ENCODE peak calls at places on chromosomes 6 and 20, in four cellular contexts. D is prostate gland, X is HCT116, I is SK-N-SH. L is an unnamed sample. For H3K4me1, the result is how much of the 10 kb centered on the place peaks cover.

GRCh38 chr6:125866433-125866832 is 75.7 kb downstream of the NCOA7 start:
- DNase-seq in D (no peak), X (no peak), I (no peak), L (no peak)

GRCh38 chr6:139378882-139379341 is 4.5 kb upstream of the CITED2 start:
- DNase-seq in D (no peak), X (no peak), I (no peak), L (no peak)

GRCh38 chr6:46612645-46613044 is 40.0 kb downstream of the CYP39A1 start:
- DNase-seq in D (no peak), X (no peak), I (no peak), L (no peak)

GRCh38 chr20:47125553-47126373 is 230.7 kb downstream of the ZMYND8 start:
- DNase-seq in D (peak), X (no peak), I (no peak), L (no peak)

GRCh38 chr6:142378138-142378875 is 76.5 kb downstream of the ADGRG6 start:
- DNase-seq in D (no peak), X (peak), I (no peak), L (no peak)

GRCh38 chr6:11410539-11411307 is 126.8 kb upstream of the TMEM170B start:
- DNase-seq in D (no peak), X (no peak), I (peak), L (no peak)

GRCh38 chr20:43438578-43439316 is 18.9 kb upstream of the SRSF6 start:
- DNase-seq in D (no peak), X (no peak), I (no peak), L (no peak)

GRCh38 chr6:31092769-31093505 is 19.4 kb downstream of the C6orf15 start:
- DNase-seq in D (no peak), X (no peak), I (no peak), L (no peak)

GRCh38 chr20:63301671-63302070 is 8.7 kb downstream of the COL20A1 start:
- DNase-seq in D (no peak), X (no peak), I (no peak), L (no peak)

GRCh38 chr6:11869656-11870340 is 91.2 kb upstream of the ADTRP start:
- DNase-seq in D (no peak), X (no peak), I (no peak), L (no peak)

GRCh38 chr6:15945593-15946159 is 183.2 kb upstream of the MYLIP start:
- DNase-seq in D (no peak), X (no peak), I (no peak), L (no peak)

GRCh38 chr20:46264391-46265266 is 43.7 kb downstream of the CDH22 start:
- DNase-seq in D (peak), X (no peak), I (no peak), L (no peak)

GRCh38 chr6:51015394-51015793 is 196.7 kb downstream of the TFAP2B start:
- DNase-seq in D (no peak), X (no peak), I (peak), L (no peak)

GRCh38 chr6:32581275-32582095 is 8.2 kb downstream of the HLA-DRB1 start:
- DNase-seq in D (no peak), X (no peak), I (no peak), L (no peak)

GRCh38 chr6:159020011-159020410 is 20.0 kb upstream of the RSPH3 start:
- DNase-seq in D (no peak), X (no peak), I (no peak), L (no peak)

GRCh38 chr20:9066196-9066595 is 2.7 kb upstream of the PLCB4 start:
- DNase-seq in D (no peak), X (no peak), I (no peak), L (no peak)

GRCh38 chr6:168045141-168045691 is 33.8 kb downstream of the FRMD1 start:
- DNase-seq in D (no peak), X (no peak), I (no peak), L (peak)

GRCh38 chr6:76779068-76779467 is 684.2 kb downstream of the HTR1B start:
- DNase-seq in D (no peak), X (no peak), I (no peak), L (no peak)

GRCh38 chr6:43052842-43053544 is 658 bp downstream of the CUL7 start:
- DNase-seq in D (no peak), X (no peak), I (no peak), L (no peak)

GRCh38 chr6:100460650-100461204 is 4.0 kb downstream of the SIM1 start:
- DNase-seq in D (no peak), X (no peak), I (no peak), L (no peak)

GRCh38 chr20:37522258-37523011 is 1.4 kb downstream of the NNAT start:
- DNase-seq in D (peak), X (no peak), I (peak), L (no peak)

GRCh38 chr20:6490849-6491248 is 276.6 kb upstream of the BMP2 start:
- DNase-seq in D (no peak), X (no peak), I (no peak), L (no peak)

GRCh38 chr6:35568967-35569606 is 56.4 kb upstream of the TULP1 start:
- DNase-seq in D (no peak), X (no peak), I (peak), L (peak)

GRCh38 chr20:19260412-19261090 is 48.1 kb downstream of the SLC24A3 start:
- DNase-seq in D (no peak), X (no peak), I (no peak), L (no peak)

GRCh38 chr20:47681977-47682812 is 103.1 kb downstream of the SULF2 start:
- DNase-seq in D (no peak), X (no peak), I (no peak), L (no peak)

GRCh38 chr6:70310063-70310694 is 7.3 kb upstream of the COL9A1 start:
- DNase-seq in D (peak), X (peak), I (peak), L (no peak)

GRCh38 chr6:163262080-163262479 is 152.4 kb upstream of the QKI start:
- DNase-seq in D (no peak), X (no peak), I (no peak), L (no peak)

GRCh38 chr6:162538643-162539064 is 188.9 kb downstream of the PRKN start:
- DNase-seq in D (no peak), X (no peak), I (peak), L (no peak)

GRCh38 chr6:130969807-130970491 is 93.1 kb downstream of the EPB41L2 start:
- DNase-seq in D (no peak), X (no peak), I (no peak), L (no peak)

GRCh38 chr6:75205776-75206334 is at the start of gene COL12A1:
- DNase-seq in D (peak), X (peak), I (peak), L (peak)
- TF ChIP-seq POLR2AphosphoS5 in D (peak), X (peak), I (no peak), L (peak)

DNA sequence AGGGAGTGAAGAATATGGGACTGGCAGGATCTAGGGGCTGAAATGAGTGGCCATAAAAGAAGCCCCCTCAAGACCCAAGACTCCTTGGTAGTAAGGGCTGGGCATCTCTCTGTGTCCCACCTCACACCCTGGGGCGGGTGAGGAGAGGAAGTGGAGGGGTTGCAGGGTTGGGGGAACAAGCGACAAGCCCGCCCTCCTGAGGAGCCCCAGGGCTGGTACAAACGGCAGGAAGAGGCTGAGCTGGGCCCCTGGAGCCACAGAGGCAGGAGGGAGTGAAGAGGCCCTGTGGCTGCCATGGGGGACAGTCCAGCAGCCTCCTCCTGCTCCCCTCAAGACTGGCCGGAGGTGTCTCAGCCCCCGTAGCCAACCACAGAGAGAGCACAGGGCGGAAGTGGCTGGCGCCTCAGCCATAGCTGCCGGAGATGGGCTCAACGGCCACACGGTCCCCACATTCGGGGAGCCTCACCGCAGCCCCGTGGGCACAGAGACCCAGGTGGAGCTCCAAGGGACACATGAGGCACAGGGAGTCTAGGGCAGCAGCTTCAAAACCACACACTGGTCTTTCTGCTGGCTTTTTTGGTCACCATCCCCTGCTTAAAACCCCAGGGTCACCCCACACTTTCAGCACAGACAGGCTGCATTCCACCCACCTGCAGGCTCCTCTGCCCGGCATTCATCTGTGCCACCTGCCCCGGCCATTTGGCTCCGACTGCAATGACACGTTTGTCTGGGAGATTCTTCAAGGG is 586 bp downstream of the C20orf203 start:
- DNase-seq in D (no peak), X (no peak), I (no peak), L (no peak)
- H3K4me1 ChIP-seq in D (under half), X (under half), I (under half), L (under half)

DNA sequence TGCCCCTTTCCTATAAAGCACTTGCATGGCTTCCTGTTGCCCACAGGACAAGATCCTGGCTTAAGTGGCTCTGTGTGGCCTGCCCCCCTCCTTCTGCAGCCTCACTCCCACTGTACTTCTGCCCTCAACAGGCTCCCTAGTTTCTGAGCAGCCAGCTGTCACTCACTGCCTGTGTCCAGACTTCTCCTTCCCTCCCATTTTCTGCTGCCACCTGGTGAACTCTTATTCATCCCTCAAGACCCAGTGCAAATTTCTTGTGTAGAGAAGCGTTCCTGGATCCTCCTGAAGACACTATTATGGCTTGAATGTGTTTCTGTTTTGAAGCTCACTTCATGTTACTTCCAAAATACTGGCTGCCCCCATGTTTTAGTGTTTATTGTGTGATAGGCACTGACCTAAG is 26.5 kb downstream of the SNPH start:
- DNase-seq in D (no peak), X (no peak), I (no peak), L (no peak)
- TF ChIP-seq POLR2AphosphoS5 in D (no peak), X (no peak), I (no peak), L (no peak)

DNA sequence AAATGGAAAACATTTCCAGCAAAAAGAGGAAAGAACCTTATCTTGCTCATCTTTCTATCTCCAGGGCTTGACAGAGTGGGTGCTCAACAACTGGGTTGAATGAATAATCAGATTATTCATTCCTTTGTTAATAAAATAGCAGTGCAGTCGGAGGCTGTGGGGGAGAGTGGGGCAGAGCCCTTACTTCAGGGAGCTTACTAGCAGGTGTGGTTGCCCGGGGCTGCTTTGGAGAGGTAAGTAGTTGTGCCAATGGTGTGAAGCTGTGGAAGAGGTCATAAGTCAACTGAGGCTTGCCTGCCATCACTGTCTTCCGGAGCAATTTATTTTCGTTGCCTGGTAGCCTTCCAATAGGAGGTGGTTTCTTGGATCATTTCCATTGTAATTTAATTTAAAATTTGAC is 51.2 kb downstream of the ZDHHC14 start:
- DNase-seq in D (no peak), X (no peak), I (no peak), L (no peak)
- H3K4me1 ChIP-seq in D (under half), X (under half), I (under half), L (under half)

DNA sequence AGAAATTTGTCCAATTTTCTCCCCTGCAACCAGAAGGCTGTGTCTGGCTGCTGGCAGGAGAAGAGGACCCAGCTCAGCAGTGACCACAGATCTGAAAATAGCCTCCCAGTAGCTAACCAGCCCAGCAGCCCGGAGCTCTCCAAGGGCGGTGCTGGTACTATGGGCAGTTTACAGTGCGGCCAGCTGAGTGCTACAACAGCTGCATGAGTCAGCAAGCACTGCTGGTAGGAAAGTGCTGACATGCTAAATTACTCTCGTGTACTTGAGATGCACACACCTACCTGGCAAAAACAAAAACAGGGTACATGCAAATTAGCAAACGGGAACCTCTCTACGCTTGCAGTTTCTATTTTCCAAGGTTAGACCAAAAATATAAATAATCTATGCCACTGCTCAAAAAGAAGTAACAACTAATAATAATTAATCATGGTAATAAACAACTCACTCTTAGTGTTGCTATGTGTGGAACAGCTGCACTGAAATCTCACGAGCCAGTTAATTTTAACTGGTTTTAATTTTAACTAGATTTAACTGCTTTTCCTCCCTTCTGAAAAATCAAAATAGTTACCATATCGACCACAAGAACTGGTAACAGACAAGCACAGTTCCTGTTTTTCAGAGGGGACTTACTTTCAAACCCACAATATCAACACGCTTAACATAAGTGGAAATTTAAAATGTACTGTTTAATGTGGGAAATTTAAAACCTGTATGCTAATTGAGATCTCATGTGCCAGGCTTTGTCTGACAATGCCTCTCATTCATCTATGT is 10.8 kb downstream of the BACH2 start:
- DNase-seq in D (peak), X (peak), I (peak), L (peak)
- TF ChIP-seq POLR2AphosphoS5 in D (peak), X (peak), I (peak), L (no peak)

GRCh38 chr20:50491926-50492634 is 18.1 kb upstream of the PTPN1 start:
- DNase-seq in D (no peak), X (no peak), I (no peak), L (no peak)

GRCh38 chr20:50493881-50494253 is 16.3 kb upstream of the PTPN1 start:
- DNase-seq in D (no peak), X (no peak), I (no peak), L (no peak)

GRCh38 chr20:50491168-50491567 is 19.0 kb upstream of the PTPN1 start:
- DNase-seq in D (no peak), X (no peak), I (no peak), L (no peak)

GRCh38 chr20:50496773-50497375 is 13.3 kb upstream of the PTPN1 start:
- DNase-seq in D (no peak), X (no peak), I (no peak), L (no peak)

GRCh38 chr20:50494428-50494827 is 15.8 kb upstream of the PTPN1 start:
- DNase-seq in D (no peak), X (no peak), I (no peak), L (no peak)
- H3K4me1 ChIP-seq in D (under half), X (under half), I (under half), L (under half)

DNA sequence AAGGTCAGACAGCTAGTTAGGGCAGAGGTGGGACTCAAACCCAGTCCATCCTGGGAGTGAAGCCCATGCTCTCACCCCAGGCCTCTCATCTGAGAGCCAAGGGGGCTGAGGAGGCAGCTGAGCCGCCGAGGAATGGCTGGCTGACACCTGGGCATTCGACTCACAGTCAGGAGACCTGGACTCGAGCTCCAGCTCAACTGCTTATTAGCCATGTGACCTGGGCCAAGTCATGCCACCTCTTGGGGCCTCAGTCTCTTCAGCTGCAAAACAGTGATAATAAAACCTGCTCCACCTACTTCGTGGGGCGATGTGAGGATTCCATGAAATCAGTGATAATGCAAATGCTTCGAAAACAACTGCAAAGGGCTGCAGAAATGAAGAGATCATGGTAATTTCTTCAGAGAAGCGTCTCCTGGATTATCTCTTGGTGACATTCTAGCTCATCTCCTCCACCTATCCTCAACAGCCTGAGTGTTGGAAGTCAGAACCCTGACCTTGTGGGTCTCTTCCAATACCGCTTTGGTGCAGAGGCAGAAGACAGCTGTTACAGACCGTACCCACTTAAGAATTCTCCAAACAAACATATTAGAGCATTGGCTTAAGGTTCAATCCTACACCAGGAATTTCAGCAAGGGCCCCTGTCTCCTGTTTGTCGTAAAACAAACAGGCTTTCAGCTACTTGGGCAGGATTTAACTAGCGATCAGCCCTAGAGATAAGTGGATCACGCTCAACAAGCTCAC is 60.1 kb upstream of the PIM1 start:
- DNase-seq in D (no peak), X (no peak), I (no peak), L (no peak)
- TF ChIP-seq POLR2AphosphoS5 in D (peak), X (no peak), I (no peak), L (no peak)

DNA sequence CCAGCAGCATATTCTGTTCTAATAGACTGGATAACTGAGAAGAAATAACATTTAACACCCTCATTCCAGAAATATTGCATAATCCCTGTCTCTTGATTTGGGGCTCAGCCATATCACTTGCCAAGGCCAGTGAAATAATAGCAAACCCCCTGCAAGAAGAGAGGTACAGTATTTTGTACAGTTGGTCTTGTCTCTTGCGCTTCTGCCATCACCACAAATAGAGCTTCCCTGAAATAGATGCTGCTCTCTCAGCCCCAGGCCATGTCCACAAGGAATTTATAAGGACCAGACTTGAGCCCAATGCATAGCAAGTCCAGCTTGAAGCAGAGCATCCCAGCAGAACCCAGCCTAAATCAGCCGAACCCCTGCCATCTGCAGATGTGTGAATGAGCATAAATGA is 254.0 kb downstream of the GRM1 start:
- DNase-seq in D (no peak), X (no peak), I (no peak), L (no peak)
- H3K4me1 ChIP-seq in D (under half), X (under half), I (under half), L (under half)

DNA sequence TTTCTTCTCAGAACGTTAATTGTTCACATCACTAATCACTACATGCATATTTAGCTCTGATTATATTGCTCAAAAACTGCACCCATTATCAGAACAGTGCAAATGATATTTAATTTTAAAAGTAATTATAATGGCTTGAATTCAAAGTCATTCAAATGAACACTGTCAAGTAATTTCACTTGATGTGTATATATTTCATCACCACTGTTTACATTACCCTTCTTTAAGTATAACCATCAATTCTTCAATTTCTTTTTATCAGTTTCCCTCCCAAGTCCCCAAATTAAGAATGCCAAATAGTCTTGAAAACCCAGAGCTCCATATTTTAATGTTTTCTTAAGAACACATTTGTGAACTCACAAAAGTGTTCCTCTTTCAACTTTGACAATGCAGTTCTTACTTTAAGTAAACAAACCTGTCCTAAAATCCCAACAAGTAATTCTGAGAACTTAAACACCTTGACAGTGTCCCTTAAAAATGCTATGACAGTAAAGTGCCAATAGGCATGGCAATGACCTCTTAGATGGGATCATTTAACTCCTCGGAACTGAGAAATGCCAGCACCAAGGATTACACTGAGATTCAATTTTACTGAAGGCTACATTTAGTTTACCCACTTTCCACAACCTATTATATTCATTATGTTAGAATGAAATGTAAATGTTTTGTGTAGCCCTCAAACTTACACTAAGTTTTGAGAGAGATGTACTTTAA is 16.7 kb upstream of the SNX14 start:
- DNase-seq in D (no peak), X (no peak), I (no peak), L (no peak)
- TF ChIP-seq POLR2AphosphoS5 in D (no peak), X (no peak), I (no peak), L (no peak)

GRCh38 chr20:32984631-32985354 is 19.4 kb downstream of the SUN5 start:
- DNase-seq in D (no peak), X (no peak), I (no peak), L (no peak)

GRCh38 chr20:32980990-32981389 is 23.2 kb downstream of the SUN5 start:
- DNase-seq in D (no peak), X (no peak), I (no peak), L (no peak)

GRCh38 chr20:32984196-32984595 is 20.0 kb downstream of the SUN5 start:
- DNase-seq in D (no peak), X (no peak), I (no peak), L (peak)

GRCh38 chr20:32983459-32984112 is 20.6 kb downstream of the SUN5 start:
- DNase-seq in D (no peak), X (no peak), I (no peak), L (no peak)

GRCh38 chr20:32982617-32983458 is 21.4 kb downstream of the SUN5 start:
- DNase-seq in D (peak), X (no peak), I (peak), L (peak)
- H3K4me1 ChIP-seq in D (under half), X (under half), I (under half), L (under half)